ENCODE peak calls at places on chromosomes 1 and 21, in seven cellular contexts. P, I, R, K, A, U and B are unnamed samples.
A peak's percentile ranks its signal among the peaks of the same experiment; 100 is the strongest.

GRCh38 chr1:74363220-74363619 is 128.0 kb downstream of the TNNI3K start:
- DNase-seq in K (no peak), A (no peak), R (no peak), P (no peak), I (no peak), U (no peak), B (no peak)

GRCh38 chr21:28308516-28308915 is 684.2 kb downstream of the LTN1 start:
- DNase-seq in A (peak; percentile 20), U (peak; percentile 1), K (no peak), I (no peak), R (no peak), P (no peak), B (no peak)

GRCh38 chr1:224092111-224092510 is 21.8 kb upstream of the FBXO28 start:
- DNase-seq in K (no peak), R (no peak), P (no peak), I (no peak), A (no peak), U (no peak), B (no peak)

GRCh38 chr1:155193275-155193990 is 14.3 kb downstream of the THBS3 start:
- DNase-seq in I (peak; percentile 94), P (peak; percentile 81), K (peak; percentile 92), R (peak; percentile 79), U (peak; percentile 88), A (peak; percentile 91), B (peak; percentile 83)

GRCh38 chr1:5991784-5992033 is 516 bp downstream of the NPHP4 start:
- DNase-seq in U (no peak), P (no peak), A (no peak), I (no peak), R (no peak), K (peak; percentile 76), B (no peak)

GRCh38 chr1:43705982-43706597 is 1.2 kb upstream of the ST3GAL3 start:
- DNase-seq in P (no peak), U (peak; percentile 23), A (peak; percentile 33), K (no peak), R (peak; percentile 5), I (peak; percentile 58), B (no peak)

GRCh38 chr1:101142244-101142643 is 94.6 kb upstream of the S1PR1 start:
- DNase-seq in U (no peak), P (no peak), K (no peak), A (no peak), I (no peak), R (no peak), B (no peak)

GRCh38 chr1:195591917-195592672 is 1016.1 kb downstream of the KCNT2 start:
- DNase-seq in P (no peak), A (peak; percentile 95), K (no peak), I (no peak), U (peak; percentile 90), R (no peak), B (no peak)

GRCh38 chr1:200275415-200275814 is 134.4 kb downstream of the ZNF281 start:
- DNase-seq in U (no peak), P (no peak), K (no peak), A (no peak), R (no peak), I (no peak), B (no peak)

GRCh38 chr1:32937061-32937460 is 27.5 kb downstream of the RNF19B start:
- DNase-seq in R (no peak), U (peak; percentile 18), P (no peak), A (no peak), I (no peak), K (no peak), B (no peak)

GRCh38 chr21:36922861-36923260 is 43.6 kb downstream of the HLCS start:
- DNase-seq in I (no peak), R (no peak), A (no peak), P (no peak), U (no peak), K (no peak), B (no peak)

GRCh38 chr1:22143586-22144033 is 713 bp upstream of the WNT4 start:
- DNase-seq in P (no peak), U (no peak), A (no peak), K (no peak), R (no peak), I (no peak), B (no peak)